ENCODE peak calls at places on chromosomes 16 and 17, in four cellular contexts. D is endothelial cell of umbilical vein, Q is GM12878, X is K562. W is an unnamed sample.
A peak's percentile ranks its signal among the peaks of the same experiment; 100 is the strongest.

GRCh38 chr17:48002208-48002919 is 31.5 kb downstream of the CDK5RAP3 start:
- DNase-seq in Q (peak; percentile 75), D (peak; percentile 85), X (peak; percentile 66), W (peak; percentile 87)

GRCh38 chr16:84769416-84769815 is 50.4 kb upstream of the CRISPLD2 start:
- DNase-seq in X (no peak), Q (no peak), D (no peak), W (no peak)

GRCh38 chr17:82105882-82106696 is 8.1 kb upstream of the FASN start:
- DNase-seq in D (no peak), Q (peak; percentile 51), X (peak; percentile 48), W (peak; percentile 37)

GRCh38 chr17:75514299-75515228 is 773 bp downstream of the CASKIN2 start:
- DNase-seq in X (no peak), D (no peak), Q (no peak), W (peak; percentile 23)

GRCh38 chr17:55587608-55588139 is 76.4 kb upstream of the SMIM36 start:
- DNase-seq in D (no peak), X (no peak), Q (no peak), W (peak; percentile 65)

GRCh38 chr16:47523342-47524006 is 62.3 kb downstream of the PHKB start:
- DNase-seq in X (no peak), Q (peak; percentile 78), D (peak; percentile 47), W (no peak)

GRCh38 chr16:28067604-28068382 is 4.3 kb upstream of the GSG1L start:
- DNase-seq in X (no peak), Q (no peak), D (no peak), W (peak; percentile 74)

GRCh38 chr16:27127293-27127692 is 60.6 kb downstream of the C16orf82 start:
- DNase-seq in Q (no peak), D (no peak), X (no peak), W (peak; percentile 61)

GRCh38 chr16:81204794-81205680 is 33.5 kb upstream of the BCO1 start:
- DNase-seq in D (peak; percentile 73), X (peak; percentile 65), Q (peak; percentile 11), W (peak; percentile 64)

GRCh38 chr17:19508327-19508867 is 25.3 kb upstream of the SLC47A1 start:
- DNase-seq in X (no peak), Q (no peak), D (no peak), W (no peak)

GRCh38 chr17:68061512-68062313 is 26.2 kb downstream of the KPNA2 start:
- DNase-seq in X (no peak), D (peak; percentile 21), Q (no peak), W (peak; percentile 38)
- TF ChIP-seq FOS in X (no peak), D (peak; percentile 32), Q (no peak), W (no peak)

DNA sequence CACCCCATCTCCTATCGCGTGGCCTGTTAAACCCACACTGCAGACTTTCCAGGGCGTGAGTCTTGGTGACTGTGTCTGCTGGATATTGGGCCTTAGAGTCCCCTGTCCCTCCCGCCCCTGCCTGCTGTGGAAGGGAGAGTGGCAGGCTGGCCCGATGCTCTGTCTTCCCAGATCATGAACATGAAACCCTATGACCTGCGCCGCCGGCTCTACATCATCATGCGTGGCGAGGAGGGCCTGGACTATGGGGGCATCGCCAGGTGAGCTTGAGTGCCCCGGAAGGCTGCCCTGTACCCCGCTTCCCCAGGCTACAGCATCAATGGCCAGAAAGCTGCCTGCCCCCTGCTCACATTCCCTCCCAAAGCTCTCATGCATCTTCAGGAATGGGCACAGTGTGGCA is 19.5 kb upstream of the CLEC18A start:
- DNase-seq in Q (no peak), X (no peak), D (no peak), W (no peak)
- TF ChIP-seq FOS in Q (no peak), X (no peak), D (no peak), W (no peak)

GRCh38 chr17:21058098-21058893 is 15.5 kb upstream of the USP22 start:
- DNase-seq in Q (no peak), X (no peak), D (no peak), W (peak; percentile 45)
- TF ChIP-seq FOS in Q (no peak), X (no peak), D (no peak), W (no peak)

GRCh38 chr16:88569614-88569984 is 604 bp upstream of the ZC3H18 start:
- DNase-seq in D (no peak), X (peak; percentile 45), Q (no peak), W (peak; percentile 7)

GRCh38 chr16:88566158-88566557 is 4.0 kb upstream of the ZC3H18 start:
- DNase-seq in Q (no peak), X (peak; percentile 73), D (peak; percentile 30), W (peak; percentile 75)

GRCh38 chr16:88569985-88570690 is at the start of gene ZC3H18:
- DNase-seq in Q (peak; percentile 68), X (peak; percentile 99), D (peak; percentile 97), W (peak; percentile 92)

GRCh38 chr16:88568710-88569613 is 1.2 kb upstream of the ZC3H18 start:
- DNase-seq in Q (no peak), D (no peak), X (no peak), W (no peak)

DNA sequence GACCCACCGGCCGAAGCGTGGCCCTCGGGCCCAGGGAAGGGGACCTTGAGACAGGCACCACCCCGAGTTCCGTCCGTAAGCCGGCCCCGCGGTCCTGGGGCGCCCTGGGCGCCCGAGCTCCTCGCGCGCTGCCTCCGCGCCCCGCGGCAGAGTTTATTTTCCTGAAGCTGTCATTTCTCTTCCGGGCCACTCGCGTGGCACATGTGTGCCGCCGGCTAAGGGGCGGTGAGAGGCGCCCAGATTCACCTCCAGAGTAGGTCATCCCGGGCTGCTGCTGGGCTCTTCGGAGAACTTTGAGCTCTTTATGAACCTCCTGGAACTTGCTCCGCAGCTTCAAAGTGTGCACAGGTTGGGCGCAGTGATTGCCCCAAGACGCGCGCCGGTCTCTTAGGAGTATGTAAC is 489 bp downstream of the ZC3H18 start:
- DNase-seq in X (peak; percentile 66), Q (no peak), D (peak; percentile 34), W (no peak)
- TF ChIP-seq FOS in X (no peak), Q (no peak), D (no peak), W (no peak)